ENCODE peak calls at places on chromosome 18, in five cellular contexts. One of them, this sample, is unnamed.

GRCh38 chr18:9365406-9365805 is 30.8 kb downstream of the TWSG1 start:
- DNase-seq in stimulated activated CD4-positive, alpha-beta T cell treated with anti-CD3 and anti-CD28 coated beads, Interleukin-4, amount 100 ng/mL, for 4 hours: no peak
- DNase-seq in activated CD4-positive, alpha-beta T cell treated with anti-CD3 and anti-CD28 coated beads, Interleukin-2, amount 50 U/mL, for 1 hour: no peak
- DNase-seq in heart left ventricle: no peak
- DNase-seq in GDM1: no peak
- DNase-seq in this sample: peak; percentile 38

GRCh38 chr18:39604836-39605235 is 2039.2 kb upstream of the CELF4 start:
- DNase-seq in stimulated activated CD4-positive, alpha-beta T cell treated with anti-CD3 and anti-CD28 coated beads, Interleukin-4, amount 100 ng/mL, for 4 hours: no peak
- DNase-seq in GDM1: no peak
- DNase-seq in heart left ventricle: no peak
- DNase-seq in activated CD4-positive, alpha-beta T cell treated with anti-CD3 and anti-CD28 coated beads, Interleukin-2, amount 50 U/mL, for 1 hour: no peak
- DNase-seq in this sample: peak; percentile 55

GRCh38 chr18:32469190-32469611 is 1.5 kb downstream of the GAREM1 start:
- DNase-seq in heart left ventricle: peak; percentile 23
- DNase-seq in GDM1: no peak
- DNase-seq in activated CD4-positive, alpha-beta T cell treated with anti-CD3 and anti-CD28 coated beads, Interleukin-2, amount 50 U/mL, for 1 hour: no peak
- DNase-seq in stimulated activated CD4-positive, alpha-beta T cell treated with anti-CD3 and anti-CD28 coated beads, Interleukin-4, amount 100 ng/mL, for 4 hours: no peak
- DNase-seq in this sample: peak; percentile 59

GRCh38 chr18:13548106-13548819 is 178.1 kb downstream of the FAM210A start:
- DNase-seq in heart left ventricle: no peak
- DNase-seq in activated CD4-positive, alpha-beta T cell treated with anti-CD3 and anti-CD28 coated beads, Interleukin-2, amount 50 U/mL, for 1 hour: no peak
- DNase-seq in GDM1: no peak
- DNase-seq in stimulated activated CD4-positive, alpha-beta T cell treated with anti-CD3 and anti-CD28 coated beads, Interleukin-4, amount 100 ng/mL, for 4 hours: no peak
- DNase-seq in this sample: no peak

GRCh38 chr18:23355206-23355605 is 97.9 kb upstream of the RIOK3 start:
- DNase-seq in GDM1: no peak
- DNase-seq in activated CD4-positive, alpha-beta T cell treated with anti-CD3 and anti-CD28 coated beads, Interleukin-2, amount 50 U/mL, for 1 hour: no peak
- DNase-seq in heart left ventricle: no peak
- DNase-seq in stimulated activated CD4-positive, alpha-beta T cell treated with anti-CD3 and anti-CD28 coated beads, Interleukin-4, amount 100 ng/mL, for 4 hours: no peak
- DNase-seq in this sample: no peak

GRCh38 chr18:75491361-75491760 is 63.9 kb upstream of the SMIM21 start:
- DNase-seq in heart left ventricle: no peak
- DNase-seq in GDM1: no peak
- DNase-seq in stimulated activated CD4-positive, alpha-beta T cell treated with anti-CD3 and anti-CD28 coated beads, Interleukin-4, amount 100 ng/mL, for 4 hours: no peak
- DNase-seq in activated CD4-positive, alpha-beta T cell treated with anti-CD3 and anti-CD28 coated beads, Interleukin-2, amount 50 U/mL, for 1 hour: no peak
- DNase-seq in this sample: peak; percentile 14

GRCh38 chr18:9653390-9653789 is 39.0 kb upstream of the PPP4R1 start:
- DNase-seq in GDM1: no peak
- DNase-seq in stimulated activated CD4-positive, alpha-beta T cell treated with anti-CD3 and anti-CD28 coated beads, Interleukin-4, amount 100 ng/mL, for 4 hours: no peak
- DNase-seq in heart left ventricle: peak; percentile 15
- DNase-seq in activated CD4-positive, alpha-beta T cell treated with anti-CD3 and anti-CD28 coated beads, Interleukin-2, amount 50 U/mL, for 1 hour: no peak
- DNase-seq in this sample: peak; percentile 29

GRCh38 chr18:76306685-76307292 is 188.3 kb downstream of the ZNF516 start:
- DNase-seq in heart left ventricle: no peak
- DNase-seq in GDM1: no peak
- DNase-seq in activated CD4-positive, alpha-beta T cell treated with anti-CD3 and anti-CD28 coated beads, Interleukin-2, amount 50 U/mL, for 1 hour: no peak
- DNase-seq in stimulated activated CD4-positive, alpha-beta T cell treated with anti-CD3 and anti-CD28 coated beads, Interleukin-4, amount 100 ng/mL, for 4 hours: no peak
- DNase-seq in this sample: no peak

GRCh38 chr18:74990563-74991081 is 218.3 kb downstream of the PTGR3 start:
- DNase-seq in GDM1: peak; percentile 34
- DNase-seq in activated CD4-positive, alpha-beta T cell treated with anti-CD3 and anti-CD28 coated beads, Interleukin-2, amount 50 U/mL, for 1 hour: no peak
- DNase-seq in heart left ventricle: no peak
- DNase-seq in stimulated activated CD4-positive, alpha-beta T cell treated with anti-CD3 and anti-CD28 coated beads, Interleukin-4, amount 100 ng/mL, for 4 hours: no peak
- DNase-seq in this sample: no peak

GRCh38 chr18:11500153-11501122 is 109.0 kb upstream of the SLC35G4 start:
- DNase-seq in GDM1: no peak
- DNase-seq in stimulated activated CD4-positive, alpha-beta T cell treated with anti-CD3 and anti-CD28 coated beads, Interleukin-4, amount 100 ng/mL, for 4 hours: no peak
- DNase-seq in activated CD4-positive, alpha-beta T cell treated with anti-CD3 and anti-CD28 coated beads, Interleukin-2, amount 50 U/mL, for 1 hour: no peak
- DNase-seq in heart left ventricle: no peak
- DNase-seq in this sample: peak; percentile 99

GRCh38 chr18:3593381-3593903 is 143.5 kb downstream of the TGIF1 start:
- DNase-seq in GDM1: peak; percentile 55
- DNase-seq in heart left ventricle: no peak
- DNase-seq in activated CD4-positive, alpha-beta T cell treated with anti-CD3 and anti-CD28 coated beads, Interleukin-2, amount 50 U/mL, for 1 hour: no peak
- DNase-seq in stimulated activated CD4-positive, alpha-beta T cell treated with anti-CD3 and anti-CD28 coated beads, Interleukin-4, amount 100 ng/mL, for 4 hours: no peak
- DNase-seq in this sample: peak; percentile 80

GRCh38 chr18:63022429-63023022 is 297.0 kb downstream of the BCL2 start:
- DNase-seq in activated CD4-positive, alpha-beta T cell treated with anti-CD3 and anti-CD28 coated beads, Interleukin-2, amount 50 U/mL, for 1 hour: no peak
- DNase-seq in stimulated activated CD4-positive, alpha-beta T cell treated with anti-CD3 and anti-CD28 coated beads, Interleukin-4, amount 100 ng/mL, for 4 hours: no peak
- DNase-seq in heart left ventricle: no peak
- DNase-seq in GDM1: no peak
- DNase-seq in this sample: peak; percentile 4

GRCh38 chr18:9694952-9695495 is 13.1 kb upstream of the RAB31 start:
- DNase-seq in stimulated activated CD4-positive, alpha-beta T cell treated with anti-CD3 and anti-CD28 coated beads, Interleukin-4, amount 100 ng/mL, for 4 hours: no peak
- DNase-seq in heart left ventricle: no peak
- DNase-seq in activated CD4-positive, alpha-beta T cell treated with anti-CD3 and anti-CD28 coated beads, Interleukin-2, amount 50 U/mL, for 1 hour: no peak
- DNase-seq in GDM1: no peak
- DNase-seq in this sample: no peak